ENCODE peak calls at places on chromosomes 6 and 20, in ten cellular contexts. D is mesendoderm; E is activated B cell treated with CpG ODN at 0.5 μM for 24 hours; I is GM06990; H is A172; J is effector CD4-positive, alpha-beta T cell; Y is Karpas-422; G is mucosa of gallbladder; O is hippocampal formation; A is astrocyte of the spinal cord. M is an unnamed sample.

GRCh38 chr20:63130654-63131577 is 85.0 kb downstream of the YTHDF1 start:
- DNase-seq in D (no peak), E (no peak), I (no peak), H (no peak), J (no peak), Y (no peak), G (no peak), O (no peak), A (no peak), M (no peak)

GRCh38 chr6:138428943-138429616 is 25.1 kb downstream of the HEBP2 start:
- DNase-seq in D (peak; percentile 56), E (no peak), I (no peak), H (peak; percentile 40), J (peak; percentile 15), Y (peak; percentile 77), G (no peak), O (no peak), A (peak; percentile 81), M (peak; percentile 40)

GRCh38 chr6:170049641-170050491 is 241.0 kb downstream of the DLL1 start:
- DNase-seq in D (no peak), E (no peak), I (no peak), H (no peak), J (no peak), Y (no peak), G (peak; percentile 91), O (peak; percentile 10), A (peak; percentile 1), M (no peak)

GRCh38 chr20:60627751-60628565 is 624.1 kb upstream of the CDH4 start:
- DNase-seq in D (peak; percentile 35), E (no peak), I (no peak), H (no peak), J (no peak), Y (no peak), G (no peak), O (no peak), A (no peak), M (no peak)

GRCh38 chr6:106514281-106514885 is 114.9 kb downstream of the RTN4IP1 start:
- DNase-seq in D (no peak), E (no peak), I (no peak), H (no peak), J (no peak), Y (peak; percentile 53), G (no peak), O (no peak), A (no peak), M (peak; percentile 54)

GRCh38 chr20:60851826-60852704 is 400.0 kb upstream of the CDH4 start:
- DNase-seq in D (peak; percentile 51), E (no peak), I (no peak), H (no peak), J (no peak), Y (peak; percentile 73), G (no peak), O (no peak), A (no peak), M (no peak)

GRCh38 chr6:163496205-163496604 is 81.7 kb downstream of the QKI start:
- DNase-seq in D (no peak), E (no peak), I (no peak), H (no peak), J (no peak), Y (no peak), G (no peak), O (no peak), A (no peak), M (no peak)

GRCh38 chr6:40328376-40328987 is 258.7 kb downstream of the LRFN2 start:
- DNase-seq in D (peak; percentile 86), E (no peak), I (no peak), H (peak; percentile 6), J (no peak), Y (peak; percentile 63), G (peak; percentile 34), O (no peak), A (no peak), M (no peak)

GRCh38 chr20:38127011-38127621 is 38.0 kb downstream of the TGM2 start:
- DNase-seq in D (no peak), E (no peak), I (no peak), H (peak; percentile 90), J (no peak), Y (no peak), G (peak; percentile 57), O (no peak), A (peak; percentile 80), M (peak; percentile 95)

GRCh38 chr20:54324041-54324440 is 116.2 kb downstream of the PFDN4 start:
- DNase-seq in D (no peak), E (no peak), I (no peak), H (no peak), J (no peak), Y (no peak), G (no peak), O (no peak), A (no peak), M (no peak)

GRCh38 chr6:15495375-15495901 is 167.4 kb downstream of the DTNBP1 start:
- DNase-seq in D (no peak), E (no peak), I (no peak), H (no peak), J (no peak), Y (no peak), G (no peak), O (no peak), A (no peak), M (no peak)

GRCh38 chr6:42254505-42254904 is 36.8 kb upstream of the MRPS10 start:
- DNase-seq in D (no peak), E (no peak), I (no peak), H (no peak), J (no peak), Y (no peak), G (no peak), O (no peak), A (no peak), M (no peak)

GRCh38 chr6:15184441-15184861 is 61.4 kb upstream of the JARID2 start:
- DNase-seq in D (no peak), E (no peak), I (peak; percentile 40), H (no peak), J (peak; percentile 2), Y (no peak), G (no peak), O (no peak), A (no peak), M (no peak)

GRCh38 chr6:34157851-34158250 is 12.0 kb upstream of the GRM4 start:
- DNase-seq in D (no peak), E (peak; percentile 6), I (no peak), H (no peak), J (no peak), Y (no peak), G (no peak), O (no peak), A (no peak), M (no peak)

GRCh38 chr6:20352346-20352745 is 49.3 kb upstream of the E2F3 start:
- DNase-seq in D (no peak), E (no peak), I (no peak), H (no peak), J (no peak), Y (no peak), G (no peak), O (no peak), A (no peak), M (no peak)

GRCh38 chr6:88725111-88725711 is 238.2 kb downstream of the RNGTT start:
- DNase-seq in D (peak; percentile 99), E (no peak), I (no peak), H (peak; percentile 67), J (no peak), Y (no peak), G (no peak), O (no peak), A (peak; percentile 90), M (peak; percentile 92)

GRCh38 chr20:37823276-37823980 is 79.5 kb upstream of the VSTM2L start:
- DNase-seq in D (peak; percentile 37), E (no peak), I (no peak), H (no peak), J (no peak), Y (no peak), G (no peak), O (no peak), A (no peak), M (peak; percentile 11)

GRCh38 chr6:127404594-127405178 is 54.5 kb downstream of the KIAA0408 start:
- DNase-seq in D (no peak), E (no peak), I (no peak), H (no peak), J (no peak), Y (no peak), G (no peak), O (no peak), A (no peak), M (no peak)

GRCh38 chr6:72941751-72942150 is 283.5 kb downstream of the KHDC1L start:
- DNase-seq in D (no peak), E (no peak), I (no peak), H (no peak), J (no peak), Y (no peak), G (no peak), O (no peak), A (no peak), M (no peak)

GRCh38 chr6:102075539-102075938 is 682.0 kb downstream of the GRIK2 start:
- DNase-seq in D (no peak), E (no peak), I (no peak), H (no peak), J (no peak), Y (no peak), G (no peak), O (no peak), A (no peak), M (no peak)

GRCh38 chr20:16955971-16956370 is 207.8 kb downstream of the OTOR start:
- DNase-seq in D (no peak), E (no peak), I (no peak), H (no peak), J (no peak), Y (no peak), G (no peak), O (no peak), A (no peak), M (no peak)

GRCh38 chr6:42745083-42745637 is 743 bp downstream of the TBCC start:
- DNase-seq in D (peak; percentile 54), E (peak; percentile 16), I (peak; percentile 55), H (peak; percentile 13), J (peak; percentile 13), Y (peak; percentile 80), G (no peak), O (no peak), A (peak; percentile 54), M (no peak)

M was measured in RCC 7860.